ENCODE peak calls at places on chromosomes 5 and 9, in five cellular contexts. O is IMR-90, C is heart right ventricle, X is heart left ventricle, D is brain microvascular endothelial cell. F is an unnamed sample.

GRCh38 chr9:81543695-81544094 is 145.7 kb downstream of the TLE1 start:
- DNase-seq in O (no peak), C (no peak), X (no peak), D (no peak), F (no peak)

GRCh38 chr9:120696551-120697230 is 17.6 kb downstream of the MEGF9 start:
- DNase-seq in O (peak; percentile 38), C (no peak), X (no peak), D (no peak), F (no peak)

GRCh38 chr9:31908158-31908890 is 476.1 kb upstream of the ACO1 start:
- DNase-seq in O (no peak), C (no peak), X (no peak), D (no peak), F (no peak)

GRCh38 chr5:55407059-55407684 is 99.4 kb downstream of the MTREX start:
- DNase-seq in O (peak; percentile 64), C (no peak), X (no peak), D (peak; percentile 40), F (no peak)

GRCh38 chr5:1757511-1757910 is 42.1 kb downstream of the MRPL36 start:
- DNase-seq in O (no peak), C (no peak), X (peak; percentile 31), D (no peak), F (no peak)

GRCh38 chr9:92660266-92660665 is 9.7 kb downstream of the IPPK start:
- DNase-seq in O (no peak), C (no peak), X (no peak), D (no peak), F (no peak)

GRCh38 chr5:376951-377325 is 55.4 kb downstream of the AHRR start:
- DNase-seq in O (no peak), C (no peak), X (no peak), D (no peak), F (no peak)

GRCh38 chr5:106094128-106094726 is 1576.5 kb downstream of the EFNA5 start:
- DNase-seq in O (peak; percentile 69), C (no peak), X (no peak), D (no peak), F (no peak)

GRCh38 chr5:9546973-9547947 is 1.4 kb upstream of the SEMA5A start:
- DNase-seq in O (peak; percentile 62), C (peak; percentile 30), X (peak; percentile 67), D (peak; percentile 60), F (no peak)

GRCh38 chr5:115601709-115602584 is at the start of gene TICAM2:
- DNase-seq in O (peak; percentile 67), C (peak; percentile 65), X (peak; percentile 85), D (peak; percentile 43), F (peak; percentile 70)

GRCh38 chr9:102087141-102087540 is 348.7 kb upstream of the GRIN3A start:
- DNase-seq in O (no peak), C (no peak), X (no peak), D (no peak), F (no peak)

GRCh38 chr5:174625591-174626365 is 98.6 kb upstream of the MSX2 start:
- DNase-seq in O (peak; percentile 7), C (no peak), X (no peak), D (no peak), F (no peak)

GRCh38 chr5:109655841-109656240 is 33.9 kb upstream of the MAN2A1 start:
- DNase-seq in O (no peak), C (no peak), X (no peak), D (peak; percentile 16), F (no peak)

GRCh38 chr9:130263601-130264413 is 1.8 kb upstream of the HMCN2 start:
- DNase-seq in O (no peak), C (no peak), X (no peak), D (no peak), F (no peak)

GRCh38 chr5:170501931-170502330 is 1.9 kb upstream of the KCNIP1 start:
- DNase-seq in O (no peak), C (no peak), X (no peak), D (no peak), F (no peak)

GRCh38 chr5:170502692-170503091 is 1.1 kb upstream of the KCNIP1 start:
- DNase-seq in O (no peak), C (no peak), X (no peak), D (no peak), F (no peak)

GRCh38 chr5:170504598-170505266 is 912 bp downstream of the KCNIP1 start:
- DNase-seq in O (no peak), C (no peak), X (no peak), D (no peak), F (no peak)

GRCh38 chr5:170501361-170501760 is 2.5 kb upstream of the KCNIP1 start:
- DNase-seq in O (no peak), C (no peak), X (no peak), D (no peak), F (no peak)

GRCh38 chr5:170503970-170504525 is at the start of gene KCNIP1:
- DNase-seq in O (no peak), C (no peak), X (peak; percentile 68), D (no peak), F (no peak)
- H3K4me3 ChIP-seq in O (no peak within 1 kb of the TSS), C (peak within 1 kb of the TSS; percentile 49), X (peak within 1 kb of the TSS; percentile 5), D (peak within 1 kb of the TSS; percentile 9), F (peak within 1 kb of the TSS; percentile 60)

GRCh38 chr5:168468836-168469235 is 17.4 kb upstream of the RARS1 start:
- DNase-seq in O (peak; percentile 93), C (no peak), X (no peak), D (peak; percentile 81), F (no peak)
- H3K27me3 ChIP-seq in O (no peaks in the 10 kb centered on the region), C (no peaks in the 10 kb centered on the region), X (no peaks in the 10 kb centered on the region), D (no peaks in the 10 kb centered on the region), F (no peaks in the 10 kb centered on the region)

DNA sequence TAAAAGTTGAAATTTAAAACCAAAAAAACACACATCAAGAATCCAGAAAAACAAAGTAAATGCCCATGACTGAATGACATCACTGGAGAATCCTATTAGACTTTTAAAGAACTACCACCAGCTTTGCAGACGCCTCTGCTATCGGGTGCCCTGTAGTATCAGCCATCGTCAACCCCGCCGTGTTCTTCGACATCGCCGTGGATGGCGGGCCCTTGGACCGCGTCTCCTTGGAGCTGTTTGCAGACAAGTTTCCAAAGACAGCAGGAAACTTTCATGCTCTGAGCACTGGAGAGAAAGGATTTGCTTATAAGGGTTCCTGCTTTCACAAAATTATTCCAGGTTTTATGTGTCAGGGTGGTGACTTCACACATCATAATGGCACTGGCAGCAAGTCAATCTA is 201.9 kb downstream of the DMAC1 start:
- DNase-seq in O (no peak), C (no peak), X (no peak), D (no peak), F (no peak)
- TF ChIP-seq CTCF in O (no peak), C (no peak), X (no peak), D (no peak), F (no peak)

DNA sequence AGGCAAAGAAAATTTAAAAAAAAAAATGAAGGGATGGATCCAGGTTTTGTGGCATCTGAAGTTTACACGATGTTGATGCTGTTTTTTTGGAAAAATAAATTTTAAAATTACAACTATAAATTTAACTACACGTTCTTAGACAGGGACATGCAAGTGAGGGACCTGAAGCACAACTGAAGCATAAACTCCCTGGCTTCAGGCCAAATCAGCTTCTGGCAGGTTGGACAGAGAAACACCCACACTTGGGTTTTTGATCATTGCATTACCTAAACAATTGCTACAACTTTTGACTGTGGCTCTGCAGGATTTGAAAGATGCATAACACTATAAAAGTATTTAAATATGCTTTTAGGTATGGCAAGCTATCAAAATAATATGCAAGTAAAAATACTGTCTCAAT is 1318.3 kb upstream of the DMAC1 start:
- DNase-seq in O (no peak), C (no peak), X (no peak), D (no peak), F (no peak)
- H3K4me3 ChIP-seq in O (no peak overlapping the region), C (no peak overlapping the region), X (no peak overlapping the region), D (no peak overlapping the region), F (no peak overlapping the region)

GRCh38 chr5:181127456-181127855 is 3.5 kb downstream of the OR2V1 start:
- DNase-seq in O (no peak), C (no peak), X (no peak), D (no peak), F (no peak)

GRCh38 chr5:181127907-181128626 is 2.9 kb downstream of the OR2V1 start:
- DNase-seq in O (no peak), C (no peak), X (no peak), D (no peak), F (no peak)

GRCh38 chr5:181126841-181127240 is 4.1 kb downstream of the OR2V1 start:
- DNase-seq in O (no peak), C (no peak), X (no peak), D (no peak), F (no peak)

GRCh38 chr5:181121675-181122561 is 9.1 kb downstream of the OR2V1 start:
- DNase-seq in O (no peak), C (no peak), X (no peak), D (no peak), F (no peak)

GRCh38 chr5:181124526-181124925 is 6.4 kb downstream of the OR2V1 start:
- DNase-seq in O (no peak), C (no peak), X (no peak), D (no peak), F (no peak)
- H3K27me3 ChIP-seq in O (peaks cover 2% of the 10 kb centered on the region), C (peaks cover 39% of the 10 kb centered on the region), X (peaks cover 5% of the 10 kb centered on the region), D (no peaks in the 10 kb centered on the region), F (peaks cover 96% of the 10 kb centered on the region)

GRCh38 chr9:123724211-123724831 is 205.6 kb downstream of the DENND1A start:
- DNase-seq in O (peak; percentile 57), C (no peak), X (no peak), D (peak; percentile 42), F (no peak)
- TF ChIP-seq CTCF in O (peak; percentile 41), C (peak; percentile 44), X (peak; percentile 27), D (peak; percentile 24), F (peak; percentile 32)

DNA sequence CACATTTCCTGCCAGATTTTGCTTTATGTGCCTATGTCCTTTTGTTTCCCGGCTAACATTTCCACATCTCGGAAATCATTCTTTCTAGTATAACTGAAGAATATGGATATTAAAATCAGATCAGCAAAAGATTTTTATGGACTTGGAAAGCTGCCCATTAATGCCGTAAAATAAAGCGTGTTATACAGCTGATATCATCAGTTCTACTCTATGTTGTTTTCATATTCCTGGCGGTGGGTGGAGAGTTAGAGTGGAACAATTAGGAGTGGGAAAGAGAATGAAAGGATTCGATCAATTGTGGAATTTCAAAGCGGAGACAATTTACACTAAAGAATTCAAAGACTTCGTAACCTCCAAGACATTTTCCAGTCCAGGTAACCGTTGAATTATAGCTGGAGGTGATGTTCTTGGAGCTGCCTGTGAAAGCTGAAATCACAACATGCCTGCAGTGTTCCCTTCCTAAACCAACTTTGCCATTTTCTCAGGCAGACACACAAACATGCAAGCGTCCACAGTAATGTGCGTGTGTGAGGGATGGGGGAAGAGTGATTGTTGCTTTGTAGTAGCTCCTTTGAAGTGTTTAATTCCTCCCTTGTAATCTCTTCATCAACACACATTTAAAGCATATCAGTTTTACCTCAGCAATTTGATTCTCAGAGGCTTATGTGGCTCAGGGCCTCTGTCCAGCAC is 543.9 kb downstream of the RAB3C start:
- DNase-seq in O (peak; percentile 55), C (no peak), X (no peak), D (peak; percentile 53), F (no peak)
- H3K4me3 ChIP-seq in O (no peak overlapping the region), C (peak overlapping the region; percentile 51), X (peak overlapping the region; percentile 40), D (peak overlapping the region; percentile 9), F (peak overlapping the region; percentile 57)